ENCODE peak calls at places on chromosomes 6 and 20, in four cellular contexts. K is mammary epithelial cell, V is fibroblast of lung, C is astrocyte. E is an unnamed sample.

GRCh38 chr6:63881791-63882190 is 246.2 kb downstream of the PHF3 start:
- DNase-seq in K (no peak), C (no peak), V (no peak), E (no peak)

GRCh38 chr6:51349866-51350265 is 531.2 kb downstream of the TFAP2B start:
- DNase-seq in K (peak; percentile 31), C (no peak), V (no peak), E (no peak)

GRCh38 chr6:34938268-34938667 is 49.2 kb downstream of the ANKS1A start:
- DNase-seq in V (no peak), C (no peak), K (no peak), E (no peak)

GRCh38 chr6:15461127-15461944 is 201.5 kb downstream of the DTNBP1 start:
- DNase-seq in V (no peak), K (no peak), C (no peak), E (no peak)

GRCh38 chr20:49766979-49767419 is 45.6 kb upstream of the SLC9A8 start:
- DNase-seq in V (no peak), K (no peak), C (no peak), E (peak; percentile 31)

GRCh38 chr20:51373713-51374481 is 168.6 kb downstream of the NFATC2 start:
- DNase-seq in C (peak; percentile 32), V (peak; percentile 43), K (no peak), E (no peak)

GRCh38 chr6:68651018-68651985 is 16.2 kb downstream of the ADGRB3 start:
- DNase-seq in K (no peak), V (peak; percentile 72), C (peak; percentile 60), E (no peak)

GRCh38 chr20:63433756-63434531 is 38.5 kb downstream of the KCNQ2 start:
- DNase-seq in C (no peak), K (no peak), V (no peak), E (no peak)

GRCh38 chr6:168526841-168527281 is 85.9 kb downstream of the SMOC2 start:
- DNase-seq in C (no peak), K (no peak), V (peak; percentile 1), E (no peak)

GRCh38 chr20:1702288-1702687 is 44.7 kb upstream of the SIRPG start:
- DNase-seq in C (peak; percentile 69), V (peak; percentile 71), K (peak; percentile 59), E (no peak)

GRCh38 chr6:141326426-141326825 is 806.3 kb upstream of the GJE1 start:
- DNase-seq in K (peak; percentile 99), V (peak; percentile 100), C (peak; percentile 100), E (peak; percentile 81)

GRCh38 chr20:53679597-53680309 is 86.1 kb upstream of the ZNF217 start:
- DNase-seq in V (peak; percentile 27), C (no peak), K (no peak), E (peak; percentile 81)

GRCh38 chr6:33029297-33030184 is 20.1 kb upstream of the HLA-DOA start:
- DNase-seq in C (no peak), V (no peak), K (no peak), E (peak; percentile 44)

GRCh38 chr20:51923611-51924010 is 121.3 kb upstream of the SALL4 start:
- DNase-seq in C (no peak), K (no peak), V (no peak), E (no peak)

GRCh38 chr6:111900731-111901130 is 27.5 kb upstream of the FYN start:
- DNase-seq in V (no peak), C (no peak), K (no peak), E (no peak)

GRCh38 chr20:57392512-57393271 is 1.5 kb downstream of the RBM38 start:
- DNase-seq in K (no peak), V (no peak), C (no peak), E (no peak)

GRCh38 chr6:1797801-1798200 is 188.1 kb downstream of the FOXC1 start:
- DNase-seq in V (peak; percentile 43), C (peak; percentile 31), K (peak; percentile 26), E (peak; percentile 81)

GRCh38 chr20:47336013-47336754 is 20.3 kb downstream of the ZMYND8 start:
- DNase-seq in C (peak; percentile 99), V (peak; percentile 98), K (peak; percentile 83), E (no peak)

GRCh38 chr20:53800883-53801604 is 207.4 kb upstream of the ZNF217 start:
- DNase-seq in V (no peak), K (no peak), C (no peak), E (no peak)

GRCh38 chr20:8018928-8019177 is 708 bp downstream of the TMX4 start:
- DNase-seq in C (no peak), V (no peak), K (no peak), E (no peak)

GRCh38 chr6:3421145-3421544 is 35.7 kb downstream of the SLC22A23 start:
- DNase-seq in K (no peak), C (no peak), V (no peak), E (no peak)

GRCh38 chr6:73513496-73513854 is 7.4 kb downstream of the EEF1A1 start:
- DNase-seq in K (no peak), C (no peak), V (no peak), E (peak; percentile 38)

GRCh38 chr20:47352332-47353223 is 3.9 kb downstream of the ZMYND8 start:
- DNase-seq in K (peak; percentile 42), C (peak; percentile 54), V (peak; percentile 70), E (no peak)

GRCh38 chr6:84687487-84687886 is 76.9 kb downstream of the TBX18 start:
- DNase-seq in K (no peak), V (peak; percentile 40), C (peak; percentile 33), E (no peak)

GRCh38 chr20:57043091-57043490 is 223.3 kb downstream of the BMP7 start:
- DNase-seq in K (peak; percentile 70), V (peak; percentile 25), C (no peak), E (no peak)

GRCh38 chr6:54988576-54988975 is 142.0 kb downstream of the FAM83B start:
- DNase-seq in K (no peak), C (peak; percentile 5), V (peak; percentile 13), E (peak; percentile 43)

GRCh38 chr6:137926207-137926731 is 59.2 kb downstream of the TNFAIP3 start:
- DNase-seq in K (peak; percentile 82), C (peak; percentile 97), V (peak; percentile 97), E (peak; percentile 70)

GRCh38 chr6:102075539-102075938 is 682.0 kb downstream of the GRIK2 start:
- DNase-seq in K (peak; percentile 20), C (peak; percentile 26), V (peak; percentile 27), E (no peak)

GRCh38 chr20:39986231-39986904 is 702.7 kb downstream of the MAFB start:
- DNase-seq in K (peak; percentile 48), C (peak; percentile 19), V (peak; percentile 26), E (no peak)

GRCh38 chr6:116557863-116558262 is 4.3 kb downstream of the CALHM4 start:
- DNase-seq in K (peak; percentile 94), V (peak; percentile 98), C (peak; percentile 97), E (no peak)

GRCh38 chr20:61896058-61896961 is 169.4 kb downstream of the TAF4 start:
- DNase-seq in C (no peak), K (peak; percentile 20), V (peak; percentile 24), E (peak; percentile 57)

GRCh38 chr6:139776051-139776450 is 401.6 kb upstream of the CITED2 start:
- DNase-seq in V (no peak), K (no peak), C (no peak), E (no peak)

GRCh38 chr6:2099870-2100269 is 145.5 kb downstream of the GMDS start:
- DNase-seq in K (no peak), V (no peak), C (no peak), E (no peak)

GRCh38 chr20:1863296-1863695 is 31.9 kb upstream of the SIRPA start:
- DNase-seq in K (peak; percentile 18), V (peak; percentile 28), C (peak; percentile 18), E (no peak)

GRCh38 chr20:50256577-50256976 is 65.9 kb downstream of the CEBPB start:
- DNase-seq in K (no peak), V (no peak), C (no peak), E (peak; percentile 96)

GRCh38 chr20:19211661-19212523 is 550 bp upstream of the SLC24A3 start:
- DNase-seq in K (no peak), C (no peak), V (peak; percentile 2), E (peak; percentile 12)

GRCh38 chr6:14844411-14844810 is 401.5 kb upstream of the JARID2 start:
- DNase-seq in C (no peak), V (no peak), K (no peak), E (no peak)

GRCh38 chr20:59422911-59423520 is 122.6 kb downstream of the EDN3 start:
- DNase-seq in C (no peak), V (no peak), K (no peak), E (no peak)

GRCh38 chr6:92684386-92684785 is 735.0 kb downstream of the EPHA7 start:
- DNase-seq in V (peak; percentile 8), K (no peak), C (peak; percentile 9), E (no peak)

GRCh38 chr6:32609731-32610640 is 20.3 kb upstream of the HLA-DRB1 start:
- DNase-seq in V (peak; percentile 83), C (peak; percentile 78), K (peak; percentile 96), E (peak; percentile 97)

GRCh38 chr6:41570270-41570615 is 24.1 kb downstream of the FOXP4 start:
- DNase-seq in C (no peak), V (no peak), K (no peak), E (no peak)

GRCh38 chr6:41568202-41568584 is 22.0 kb downstream of the FOXP4 start:
- DNase-seq in K (no peak), C (no peak), V (no peak), E (no peak)

GRCh38 chr6:41571066-41571780 is 25.0 kb downstream of the FOXP4 start:
- DNase-seq in K (no peak), C (no peak), V (no peak), E (no peak)

GRCh38 chr6:41566961-41567360 is 20.8 kb downstream of the FOXP4 start:
- DNase-seq in C (no peak), V (no peak), K (no peak), E (no peak)

GRCh38 chr6:41568585-41569384 is 22.6 kb downstream of the FOXP4 start:
- DNase-seq in V (peak; percentile 23), C (no peak), K (no peak), E (no peak)
- H3K27ac ChIP-seq in V (no peak overlapping the region), C (no peak overlapping the region), K (no peak overlapping the region), E (no peak overlapping the region)

DNA sequence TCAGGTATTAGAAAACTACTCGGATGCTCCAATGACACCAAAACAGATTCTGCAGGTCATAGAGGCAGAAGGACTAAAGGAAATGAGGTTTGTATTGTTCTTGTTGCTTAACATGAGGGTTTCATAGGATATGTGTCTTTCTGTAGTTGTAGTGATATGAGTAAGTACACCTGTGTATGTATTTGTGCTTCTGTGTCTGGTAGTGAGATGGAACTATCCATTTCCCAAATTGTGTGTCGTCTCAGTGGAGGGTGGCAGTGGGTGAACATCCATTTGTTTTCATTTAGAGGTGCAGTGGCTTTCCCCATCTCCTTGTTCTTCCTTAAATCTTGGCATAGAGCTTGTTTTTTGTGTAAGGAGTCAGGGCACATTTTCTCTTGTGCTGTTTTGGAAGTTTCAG is 8.2 kb downstream of the ASXL1 start:
- DNase-seq in C (no peak), V (no peak), K (no peak), E (no peak)
- H3K4me2 ChIP-seq in C (no peak overlapping the region), V (no peak overlapping the region), K (no peak overlapping the region), E (no peak overlapping the region)

GRCh38 chr6:43645613-43645964 is 753 bp downstream of the RSPH9 start:
- DNase-seq in K (no peak), C (no peak), V (no peak), E (no peak)
- H2AFZ ChIP-seq in K (peak overlapping the region; percentile 82), C (peak overlapping the region; percentile 62), V (peak overlapping the region; percentile 53), E (no peak overlapping the region)

GRCh38 chr6:6700421-6700820 is 111.9 kb downstream of the LY86 start:
- DNase-seq in K (no peak), V (no peak), C (no peak), E (peak; percentile 91)
- H3K27ac ChIP-seq in K (no peak overlapping the region), V (peak overlapping the region; percentile 87), C (no peak overlapping the region), E (no peak overlapping the region)

GRCh38 chr20:24318569-24319352 is 150.7 kb upstream of the SYNDIG1 start:
- DNase-seq in K (no peak), V (no peak), C (no peak), E (no peak)
- H3K4me2 ChIP-seq in K (no peak overlapping the region), V (no peak overlapping the region), C (no peak overlapping the region), E (no peak overlapping the region)